ENCODE peak calls at places on chromosomes 6 and 20, in six cellular contexts. One of them, this sample, is unnamed.

GRCh38 chr6:159117541-159117940 is 51.7 kb upstream of the FNDC1 start:
- DNase-seq in RWPE1: no peak
- DNase-seq in EL: no peak
- DNase-seq in NCI-H82: no peak
- DNase-seq in NCI-H1105 treated with DMSO at 0.1 percent for 48 hours: no peak
- DNase-seq in immature natural killer cell: no peak
- DNase-seq in this sample: no peak

GRCh38 chr20:21705466-21706344 is at the start of gene PAX1:
- DNase-seq in RWPE1: no peak
- DNase-seq in EL: no peak
- DNase-seq in NCI-H82: peak
- DNase-seq in NCI-H1105 treated with DMSO at 0.1 percent for 48 hours: peak
- DNase-seq in immature natural killer cell: no peak
- DNase-seq in this sample: peak

GRCh38 chr6:88869263-88870023 is 94.0 kb downstream of the RNGTT start:
- DNase-seq in RWPE1: no peak
- DNase-seq in EL: peak
- DNase-seq in NCI-H82: no peak
- DNase-seq in NCI-H1105 treated with DMSO at 0.1 percent for 48 hours: peak
- DNase-seq in immature natural killer cell: no peak
- DNase-seq in this sample: no peak

GRCh38 chr20:61510778-61511330 is 258.8 kb downstream of the CDH4 start:
- DNase-seq in RWPE1: no peak
- DNase-seq in EL: no peak
- DNase-seq in NCI-H82: no peak
- DNase-seq in NCI-H1105 treated with DMSO at 0.1 percent for 48 hours: no peak
- DNase-seq in immature natural killer cell: no peak
- DNase-seq in this sample: no peak

GRCh38 chr20:35702051-35702823 is 3.0 kb downstream of the ROMO1 start:
- DNase-seq in RWPE1: no peak
- DNase-seq in EL: peak
- DNase-seq in NCI-H82: no peak
- DNase-seq in NCI-H1105 treated with DMSO at 0.1 percent for 48 hours: no peak
- DNase-seq in immature natural killer cell: peak
- DNase-seq in this sample: no peak

GRCh38 chr6:127192911-127193503 is 73.7 kb upstream of the RNF146 start:
- DNase-seq in RWPE1: no peak
- DNase-seq in EL: peak
- DNase-seq in NCI-H82: no peak
- DNase-seq in NCI-H1105 treated with DMSO at 0.1 percent for 48 hours: no peak
- DNase-seq in immature natural killer cell: no peak
- DNase-seq in this sample: no peak

GRCh38 chr6:42199106-42199981 is 4.6 kb upstream of the GUCA1B start:
- DNase-seq in RWPE1: no peak
- DNase-seq in EL: peak
- DNase-seq in NCI-H82: no peak
- DNase-seq in NCI-H1105 treated with DMSO at 0.1 percent for 48 hours: no peak
- DNase-seq in immature natural killer cell: no peak
- DNase-seq in this sample: no peak

GRCh38 chr6:108650781-108651180 is 90.1 kb downstream of the FOXO3 start:
- DNase-seq in RWPE1: peak
- DNase-seq in EL: peak
- DNase-seq in NCI-H82: no peak
- DNase-seq in NCI-H1105 treated with DMSO at 0.1 percent for 48 hours: no peak
- DNase-seq in immature natural killer cell: no peak
- DNase-seq in this sample: no peak

GRCh38 chr20:6411651-6412050 is 288.8 kb upstream of the FERMT1 start:
- DNase-seq in RWPE1: no peak
- DNase-seq in EL: no peak
- DNase-seq in NCI-H82: no peak
- DNase-seq in NCI-H1105 treated with DMSO at 0.1 percent for 48 hours: no peak
- DNase-seq in immature natural killer cell: no peak
- DNase-seq in this sample: no peak

GRCh38 chr6:37057128-37057471 is 51.6 kb downstream of the FGD2 start:
- DNase-seq in RWPE1: no peak
- DNase-seq in EL: no peak
- DNase-seq in NCI-H82: no peak
- DNase-seq in NCI-H1105 treated with DMSO at 0.1 percent for 48 hours: no peak
- DNase-seq in immature natural killer cell: no peak
- DNase-seq in this sample: no peak

GRCh38 chr6:71248866-71249265 is 39.7 kb upstream of the OGFRL1 start:
- DNase-seq in RWPE1: no peak
- DNase-seq in EL: no peak
- DNase-seq in NCI-H82: no peak
- DNase-seq in NCI-H1105 treated with DMSO at 0.1 percent for 48 hours: no peak
- DNase-seq in immature natural killer cell: no peak
- DNase-seq in this sample: no peak

GRCh38 chr20:59583428-59584277 is 20.7 kb upstream of the PHACTR3 start:
- DNase-seq in RWPE1: no peak
- DNase-seq in EL: no peak
- DNase-seq in NCI-H82: no peak
- DNase-seq in NCI-H1105 treated with DMSO at 0.1 percent for 48 hours: no peak
- DNase-seq in immature natural killer cell: no peak
- DNase-seq in this sample: no peak

GRCh38 chr20:62087227-62087626 is 21.5 kb upstream of the TAF4 start:
- DNase-seq in RWPE1: peak
- DNase-seq in EL: no peak
- DNase-seq in NCI-H82: peak
- DNase-seq in NCI-H1105 treated with DMSO at 0.1 percent for 48 hours: no peak
- DNase-seq in immature natural killer cell: no peak
- DNase-seq in this sample: no peak

GRCh38 chr20:10637563-10637962 is 36.2 kb downstream of the JAG1 start:
- DNase-seq in RWPE1: no peak
- DNase-seq in EL: no peak
- DNase-seq in NCI-H82: peak
- DNase-seq in NCI-H1105 treated with DMSO at 0.1 percent for 48 hours: no peak
- DNase-seq in immature natural killer cell: no peak
- DNase-seq in this sample: peak

GRCh38 chr6:1325471-1326309 is 13.8 kb downstream of the FOXQ1 start:
- DNase-seq in RWPE1: peak
- DNase-seq in EL: peak
- DNase-seq in NCI-H82: no peak
- DNase-seq in NCI-H1105 treated with DMSO at 0.1 percent for 48 hours: no peak
- DNase-seq in immature natural killer cell: no peak
- DNase-seq in this sample: no peak

GRCh38 chr6:1535295-1535694 is 74.4 kb upstream of the FOXC1 start:
- DNase-seq in RWPE1: peak
- DNase-seq in EL: peak
- DNase-seq in NCI-H82: no peak
- DNase-seq in NCI-H1105 treated with DMSO at 0.1 percent for 48 hours: no peak
- DNase-seq in immature natural killer cell: no peak
- DNase-seq in this sample: no peak

GRCh38 chr6:75233097-75233615 is 10.4 kb downstream of the COX7A2 start:
- DNase-seq in RWPE1: no peak
- DNase-seq in EL: no peak
- DNase-seq in NCI-H82: no peak
- DNase-seq in NCI-H1105 treated with DMSO at 0.1 percent for 48 hours: no peak
- DNase-seq in immature natural killer cell: no peak
- DNase-seq in this sample: no peak

GRCh38 chr6:42268835-42269204 is 51.2 kb upstream of the MRPS10 start:
- DNase-seq in RWPE1: no peak
- DNase-seq in EL: no peak
- DNase-seq in NCI-H82: no peak
- DNase-seq in NCI-H1105 treated with DMSO at 0.1 percent for 48 hours: no peak
- DNase-seq in immature natural killer cell: no peak
- DNase-seq in this sample: no peak

GRCh38 chr6:44245912-44246662 is 814 bp upstream of the HSP90AB1 start:
- DNase-seq in RWPE1: peak
- DNase-seq in EL: peak
- DNase-seq in NCI-H82: peak
- DNase-seq in NCI-H1105 treated with DMSO at 0.1 percent for 48 hours: peak
- DNase-seq in immature natural killer cell: peak
- DNase-seq in this sample: peak

GRCh38 chr6:79506251-79506650 is 31.0 kb downstream of the LCA5 start:
- DNase-seq in RWPE1: peak
- DNase-seq in EL: no peak
- DNase-seq in NCI-H82: no peak
- DNase-seq in NCI-H1105 treated with DMSO at 0.1 percent for 48 hours: no peak
- DNase-seq in immature natural killer cell: no peak
- DNase-seq in this sample: no peak

GRCh38 chr6:2733324-2733723 is 17.4 kb downstream of the MYLK4 start:
- DNase-seq in RWPE1: no peak
- DNase-seq in EL: no peak
- DNase-seq in NCI-H82: no peak
- DNase-seq in NCI-H1105 treated with DMSO at 0.1 percent for 48 hours: no peak
- DNase-seq in immature natural killer cell: peak
- DNase-seq in this sample: no peak

GRCh38 chr6:44653761-44654218 is 266.3 kb downstream of the CDC5L start:
- DNase-seq in RWPE1: no peak
- DNase-seq in EL: peak
- DNase-seq in NCI-H82: no peak
- DNase-seq in NCI-H1105 treated with DMSO at 0.1 percent for 48 hours: peak
- DNase-seq in immature natural killer cell: no peak
- DNase-seq in this sample: no peak

This sample was measured in NCI-H748 treated with DMSO at 0.1 percent for 48 hours.